ENCODE peak calls at places on chromosomes 6 and 20, in five cellular contexts. L, O, S, V and B are unnamed samples. For H3K4me1, the result is how much of the 10 kb centered on the place peaks cover.

GRCh38 chr6:5981274-5982026 is 25.3 kb downstream of the NRN1 start:
- DNase-seq in O (no peak), V (no peak), L (no peak), S (no peak), B (no peak)

GRCh38 chr6:33279257-33279695 is 2.4 kb downstream of the B3GALT4 start:
- DNase-seq in O (no peak), L (no peak), S (no peak), V (peak), B (no peak)

GRCh38 chr6:88276331-88276730 is 110.2 kb upstream of the CNR1 start:
- DNase-seq in L (no peak), O (no peak), V (no peak), S (no peak), B (no peak)

GRCh38 chr6:168371989-168372711 is 52.6 kb upstream of the DACT2 start:
- DNase-seq in O (no peak), V (peak), S (no peak), L (peak), B (peak)

GRCh38 chr20:50022676-50023075 is 39.9 kb downstream of the SNAI1 start:
- DNase-seq in V (no peak), S (no peak), L (no peak), O (no peak), B (no peak)

GRCh38 chr6:25359191-25359861 is 80.2 kb downstream of the CARMIL1 start:
- DNase-seq in L (no peak), O (peak), S (peak), V (no peak), B (no peak)

GRCh38 chr20:48471734-48472408 is 355.9 kb downstream of the PREX1 start:
- DNase-seq in L (no peak), S (no peak), V (no peak), O (no peak), B (no peak)

GRCh38 chr6:102895683-102896082 is 1502.2 kb downstream of the GRIK2 start:
- DNase-seq in S (no peak), O (no peak), V (no peak), L (no peak), B (no peak)

GRCh38 chr6:156867121-156867520 is 89.9 kb downstream of the ARID1B start:
- DNase-seq in S (no peak), L (no peak), V (no peak), O (no peak), B (no peak)

GRCh38 chr6:161152527-161152862 is 121.4 kb downstream of the AGPAT4 start:
- DNase-seq in L (peak), S (no peak), O (no peak), V (no peak), B (no peak)

GRCh38 chr6:26521485-26522391 is 16.4 kb upstream of the HMGN4 start:
- DNase-seq in S (peak), L (peak), V (peak), O (peak), B (peak)

GRCh38 chr6:15505463-15505918 is 157.3 kb downstream of the DTNBP1 start:
- DNase-seq in L (no peak), O (no peak), S (no peak), V (peak), B (peak)

GRCh38 chr6:170209354-170210025 is 81.4 kb downstream of the DLL1 start:
- DNase-seq in O (no peak), L (no peak), S (no peak), V (peak), B (peak)

GRCh38 chr6:141460743-141461484 is 671.8 kb upstream of the GJE1 start:
- DNase-seq in O (no peak), V (no peak), S (no peak), L (no peak), B (no peak)

GRCh38 chr6:11161031-11161966 is 49.8 kb upstream of the ERVFRD-1 start:
- DNase-seq in O (peak), S (no peak), V (no peak), L (no peak), B (no peak)

GRCh38 chr6:119034827-119035458 is 43.5 kb downstream of the FAM184A start:
- DNase-seq in O (peak), V (no peak), S (peak), L (no peak), B (no peak)

GRCh38 chr6:159108438-159108985 is 60.7 kb upstream of the FNDC1 start:
- DNase-seq in S (no peak), V (no peak), O (no peak), L (no peak), B (no peak)

GRCh38 chr6:75143186-75143585 is 62.7 kb downstream of the COL12A1 start:
- DNase-seq in L (no peak), O (peak), S (no peak), V (no peak), B (no peak)

GRCh38 chr6:20952605-20953004 is 418.3 kb downstream of the CDKAL1 start:
- DNase-seq in O (peak), V (no peak), L (no peak), S (no peak), B (no peak)

GRCh38 chr6:6674872-6675271 is 86.4 kb downstream of the LY86 start:
- DNase-seq in V (no peak), O (no peak), S (peak), L (no peak), B (no peak)

GRCh38 chr6:46935687-46936086 is 13.9 kb upstream of the ADGRF5 start:
- DNase-seq in S (peak), L (no peak), O (peak), V (no peak), B (no peak)

GRCh38 chr20:24470782-24471582 is 1.6 kb downstream of the SYNDIG1 start:
- DNase-seq in V (no peak), S (peak), L (peak), O (no peak), B (no peak)

GRCh38 chr6:34460796-34461507 is 4.9 kb upstream of the PACSIN1 start:
- DNase-seq in V (peak), S (no peak), L (no peak), O (peak), B (no peak)

GRCh38 chr20:33076662-33077398 is 2.6 kb upstream of the BPIFB4 start:
- DNase-seq in L (no peak), S (no peak), V (peak), O (no peak), B (no peak)

GRCh38 chr6:6557871-6558270 is 30.6 kb upstream of the LY86 start:
- DNase-seq in L (no peak), V (no peak), O (no peak), S (no peak), B (no peak)

DNA sequence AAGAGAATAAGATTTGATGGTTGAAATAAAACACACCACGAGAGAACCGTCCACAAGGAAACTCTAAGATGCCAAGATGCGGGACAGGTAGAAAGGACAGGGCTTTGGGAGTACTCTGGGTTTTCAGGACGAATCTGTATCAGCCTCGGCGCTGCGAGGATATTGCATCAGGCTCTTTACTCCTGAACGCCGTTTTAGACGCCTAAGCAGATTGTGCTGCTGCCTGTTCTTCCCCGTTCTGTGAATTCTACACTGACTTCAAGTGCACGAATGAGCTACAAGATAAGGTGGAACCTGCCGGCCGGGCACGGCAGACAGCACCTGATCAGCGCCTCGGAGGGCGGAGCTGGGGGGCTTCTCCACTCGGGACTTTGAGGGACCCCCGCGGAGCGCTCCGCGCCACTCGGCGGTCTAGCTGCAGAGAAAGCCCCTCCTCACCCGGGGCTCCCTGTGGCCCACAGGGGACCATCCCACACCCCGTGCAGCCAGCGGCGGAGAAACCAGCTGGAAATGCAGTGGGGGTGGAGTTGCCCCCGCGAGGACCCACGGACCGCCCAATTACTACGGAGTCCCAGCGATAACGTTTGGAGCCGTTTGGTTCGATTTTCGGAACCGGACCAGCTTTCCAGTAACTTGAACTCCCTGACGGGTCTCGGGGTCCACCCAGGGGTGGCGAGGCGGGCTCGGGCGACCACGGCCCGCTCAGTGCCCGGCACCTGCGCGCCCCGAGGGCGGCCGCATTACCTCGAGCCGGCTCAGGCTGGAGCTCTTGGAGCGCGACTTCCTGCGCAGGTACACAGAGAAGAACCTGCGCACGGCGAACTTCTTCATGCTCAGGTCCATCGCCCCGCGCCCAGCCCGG is 643 bp downstream of the RPS6KA2 start:
- DNase-seq in O (peak), S (peak), V (peak), L (peak), B (no peak)
- H3K4me1 ChIP-seq in O (under half), S (under half), V (under half), L (half or more), B (under half)

DNA sequence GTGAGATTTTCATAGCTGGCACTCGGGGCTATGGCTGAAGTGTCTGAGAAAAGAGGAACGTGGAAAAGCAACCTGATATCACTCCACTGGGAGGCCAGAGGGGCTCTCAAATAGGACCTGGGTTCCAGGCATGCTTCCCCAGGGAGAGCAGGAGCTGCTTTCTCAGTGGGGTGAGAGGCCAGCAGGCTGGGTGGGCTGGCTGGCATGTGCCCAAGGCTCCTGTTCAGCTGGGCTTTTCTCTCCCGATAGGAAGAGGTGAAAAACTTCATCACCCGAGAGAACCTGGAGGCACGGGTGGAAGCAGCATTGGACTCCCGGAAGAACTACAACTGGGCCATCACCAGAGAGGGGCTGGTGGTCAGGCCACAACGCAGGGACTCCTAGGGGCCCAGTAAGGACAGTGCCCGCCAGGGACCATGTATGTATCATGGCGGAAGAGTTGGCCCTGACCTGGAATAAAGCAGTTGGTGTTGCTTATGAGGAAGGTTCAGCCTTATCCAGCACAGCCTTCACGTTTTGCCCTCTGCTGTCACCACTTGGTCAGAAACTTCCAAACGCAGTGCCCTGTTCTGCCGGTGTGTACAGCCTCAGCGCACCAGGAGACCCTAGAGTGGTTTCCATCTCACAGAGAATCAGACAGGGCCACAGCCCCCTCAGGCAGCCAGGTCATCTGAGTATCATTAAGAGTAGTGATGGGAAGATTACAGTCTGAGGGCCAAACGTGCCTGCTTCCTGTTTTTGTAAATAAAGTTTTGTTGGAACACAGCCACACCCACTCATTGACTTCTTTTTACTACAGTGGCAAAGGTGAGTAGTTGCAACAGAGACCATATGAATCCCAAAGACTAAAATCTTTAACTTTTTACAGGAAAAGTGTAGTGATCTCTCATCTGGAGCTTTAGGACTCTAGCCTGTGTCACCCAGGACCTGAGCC is 1.9 kb downstream of the MRPS26 start:
- DNase-seq in O (no peak), S (no peak), L (no peak), V (no peak), B (no peak)
- H3K4me1 ChIP-seq in O (under half), S (under half), L (under half), V (under half), B (under half)

GRCh38 chr20:63232235-63233060 is 3.3 kb upstream of the BIRC7 start:
- DNase-seq in O (peak), L (peak), V (no peak), S (no peak), B (no peak)
- H3K4me1 ChIP-seq in O (half or more), L (under half), V (under half), S (under half), B (under half)

DNA sequence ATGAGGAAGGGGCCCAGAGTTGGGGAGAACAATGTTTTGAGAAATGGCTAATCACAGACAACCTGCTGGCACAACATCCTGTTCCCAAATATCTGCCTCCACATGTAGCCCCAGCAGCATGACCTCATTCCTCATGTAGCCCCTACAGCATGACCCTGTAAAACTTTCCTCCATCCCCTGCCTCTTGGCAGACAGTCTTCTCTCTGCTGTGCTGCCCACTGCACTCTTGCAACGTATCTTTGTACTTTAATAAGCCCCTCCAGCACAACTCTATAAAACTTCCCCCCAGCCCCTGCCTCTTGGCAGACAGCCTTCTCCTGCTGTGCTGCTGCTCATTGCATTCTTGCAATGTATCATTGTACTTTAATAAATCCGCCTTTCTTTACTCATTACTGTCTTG is 278.8 kb downstream of the HDGFL1 start:
- DNase-seq in S (no peak), V (no peak), L (no peak), O (no peak), B (no peak)
- H3K4me1 ChIP-seq in S (under half), V (under half), L (under half), O (under half), B (under half)

GRCh38 chr6:151059612-151060095 is 180.1 kb upstream of the AKAP12 start:
- DNase-seq in V (no peak), O (peak), L (no peak), S (no peak), B (no peak)

GRCh38 chr6:151060096-151060741 is 179.5 kb upstream of the AKAP12 start:
- DNase-seq in V (no peak), O (peak), L (no peak), S (no peak), B (no peak)

GRCh38 chr6:151054304-151054703 is 185.5 kb upstream of the AKAP12 start:
- DNase-seq in V (no peak), L (no peak), S (peak), O (peak), B (no peak)

GRCh38 chr6:151058021-151058733 is 181.6 kb upstream of the AKAP12 start:
- DNase-seq in S (no peak), L (no peak), O (no peak), V (no peak), B (no peak)

DNA sequence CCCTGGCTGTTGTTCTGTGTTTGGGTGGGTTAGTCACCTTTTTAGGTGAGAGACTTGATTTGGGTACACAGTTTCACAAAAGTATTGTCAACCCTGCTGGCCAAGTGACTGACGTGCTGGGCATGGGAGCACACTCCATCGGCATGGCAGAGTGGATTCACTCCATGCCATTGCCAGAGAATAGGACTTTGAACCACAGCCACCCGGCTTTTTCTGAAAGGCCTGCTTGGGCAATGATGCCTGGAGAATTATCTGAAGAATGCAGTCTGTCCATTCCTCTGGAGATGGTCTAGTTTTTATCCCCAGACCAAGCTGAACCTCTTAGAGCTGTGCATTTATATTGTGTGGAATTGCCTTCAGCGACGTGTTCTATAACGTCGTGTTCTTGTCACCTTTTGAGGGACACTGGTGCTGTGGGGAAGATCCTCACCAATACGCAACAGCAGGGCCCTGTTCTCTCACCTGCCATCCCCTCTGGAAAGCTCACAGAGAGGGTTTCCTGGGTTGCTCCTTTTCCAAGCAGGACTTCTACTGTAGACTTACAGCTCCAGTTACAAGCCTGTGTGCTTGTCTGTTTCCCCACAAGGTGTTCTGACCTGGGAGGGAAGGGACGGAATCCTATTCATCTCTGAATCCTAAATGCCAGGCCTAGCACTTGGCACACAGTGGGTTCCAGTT is 183.4 kb upstream of the AKAP12 start:
- DNase-seq in S (no peak), V (no peak), O (no peak), L (no peak), B (no peak)
- H3K4me1 ChIP-seq in S (half or more), V (under half), O (under half), L (under half), B (under half)

GRCh38 chr6:14361956-14362587 is 244.5 kb downstream of the CD83 start:
- DNase-seq in S (no peak), V (no peak), L (no peak), O (no peak), B (no peak)

GRCh38 chr6:14366315-14366714 is 248.7 kb downstream of the CD83 start:
- DNase-seq in V (no peak), O (no peak), S (no peak), L (no peak), B (no peak)

GRCh38 chr6:14367296-14367695 is 249.7 kb downstream of the CD83 start:
- DNase-seq in L (no peak), O (no peak), S (no peak), V (no peak), B (no peak)

GRCh38 chr6:14366880-14367279 is 249.3 kb downstream of the CD83 start:
- DNase-seq in O (no peak), L (no peak), V (no peak), S (no peak), B (no peak)

DNA sequence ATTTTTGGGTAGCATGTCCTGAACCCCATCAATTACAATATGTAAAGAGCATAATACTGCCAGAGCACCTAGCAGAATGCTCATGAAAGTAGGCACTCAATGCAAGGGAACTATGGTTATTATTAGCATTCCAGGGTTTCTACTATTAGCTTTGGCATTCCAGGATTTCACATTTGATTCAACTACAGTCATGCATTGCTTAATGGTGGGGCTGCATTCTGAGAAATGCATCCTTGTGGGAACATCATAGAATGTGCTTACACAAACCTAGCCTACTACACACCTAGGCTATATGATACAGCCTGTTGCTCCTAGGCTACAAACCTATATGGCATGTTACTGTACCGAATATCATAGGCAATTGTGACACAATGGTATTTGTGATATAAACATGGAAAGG is 247.8 kb downstream of the CD83 start:
- DNase-seq in O (peak), S (no peak), V (no peak), L (no peak), B (no peak)
- H3K4me1 ChIP-seq in O (under half), S (under half), V (under half), L (under half), B (under half)

GRCh38 chr6:108608453-108609275 is 47.9 kb downstream of the FOXO3 start:
- DNase-seq in S (no peak), V (no peak), O (peak), L (no peak), B (no peak)

GRCh38 chr6:108604156-108604555 is 43.4 kb downstream of the FOXO3 start:
- DNase-seq in V (no peak), O (no peak), L (no peak), S (no peak), B (no peak)

GRCh38 chr6:108610270-108610839 is 49.6 kb downstream of the FOXO3 start:
- DNase-seq in O (no peak), L (no peak), V (no peak), S (no peak), B (no peak)

GRCh38 chr6:108609276-108609769 is 48.6 kb downstream of the FOXO3 start:
- DNase-seq in L (no peak), V (no peak), O (no peak), S (no peak), B (no peak)

GRCh38 chr6:108606130-108606797 is 45.5 kb downstream of the FOXO3 start:
- DNase-seq in S (no peak), L (no peak), O (no peak), V (no peak), B (no peak)
- H3K4me1 ChIP-seq in S (under half), L (half or more), O (under half), V (half or more), B (half or more)